ENCODE peak calls at places on chromosomes 4 and X, in ten cellular contexts. U, J, A, X, Z, I, B, N, S and W are unnamed samples.

GRCh38 chr4:89204624-89205023 is 93.3 kb downstream of the TIGD2 start:
- DNase-seq in A (no peak), B (peak), U (no peak), S (no peak), J (peak), I (no peak), X (no peak), N (no peak), Z (no peak), W (no peak)

GRCh38 chrX:131067846-131068745 is 9.9 kb downstream of the ARHGAP36 start:
- DNase-seq in S (no peak), X (no peak), I (no peak), N (no peak), J (no peak), A (no peak), U (no peak), B (no peak), Z (no peak), W (no peak)

GRCh38 chr4:156169011-156169410 is 215.3 kb upstream of the CTSO start:
- DNase-seq in N (peak), X (peak), U (no peak), B (peak), A (peak), S (no peak), Z (peak), I (peak), J (peak), W (no peak)

GRCh38 chr4:153110739-153111138 is 93.5 kb upstream of the TRIM2 start:
- DNase-seq in A (no peak), B (no peak), X (no peak), S (no peak), Z (no peak), J (no peak), I (no peak), U (no peak), N (no peak), W (no peak)

GRCh38 chr4:14070289-14070880 is 442.9 kb upstream of the BOD1L1 start:
- DNase-seq in B (no peak), X (no peak), U (no peak), A (no peak), S (no peak), Z (no peak), I (no peak), J (no peak), N (no peak), W (no peak)

GRCh38 chr4:185837415-185838103 is 25.6 kb upstream of the SORBS2 start:
- DNase-seq in S (no peak), I (no peak), Z (no peak), J (no peak), N (no peak), U (no peak), X (no peak), A (no peak), B (no peak), W (no peak)

GRCh38 chr4:137253949-137254348 is 278.3 kb downstream of the PCDH18 start:
- DNase-seq in S (no peak), Z (no peak), A (no peak), J (no peak), B (peak), I (no peak), N (peak), X (no peak), U (no peak), W (no peak)

GRCh38 chr4:116320859-116321258 is 764.5 kb downstream of the TRAM1L1 start:
- DNase-seq in S (no peak), J (no peak), U (no peak), B (no peak), I (no peak), Z (no peak), A (no peak), X (no peak), N (no peak), W (no peak)

GRCh38 chrX:43971966-43972961 is 926 bp downstream of the NDP start:
- DNase-seq in X (no peak), I (no peak), Z (no peak), B (peak), S (no peak), N (no peak), U (no peak), A (no peak), J (no peak), W (no peak)

GRCh38 chr4:162126754-162127153 is 37.0 kb downstream of the FSTL5 start:
- DNase-seq in A (no peak), B (no peak), S (no peak), U (no peak), X (no peak), J (no peak), N (no peak), Z (no peak), I (no peak), W (no peak)

GRCh38 chr4:25810815-25811690 is 51.7 kb downstream of the SEL1L3 start:
- DNase-seq in J (no peak), Z (no peak), S (no peak), U (no peak), B (peak), A (peak), I (no peak), X (no peak), N (no peak), W (no peak)

GRCh38 chr4:2254665-2255500 is 7.0 kb downstream of the MXD4 start:
- DNase-seq in B (no peak), S (peak), J (no peak), N (no peak), X (peak), U (peak), Z (no peak), A (no peak), I (no peak), W (peak)

GRCh38 chr4:102390438-102390837 is 45.2 kb upstream of the SLC39A8 start:
- DNase-seq in X (no peak), N (no peak), B (no peak), Z (no peak), J (peak), A (peak), I (no peak), S (no peak), U (no peak), W (no peak)

GRCh38 chr4:186832906-186833305 is 109.2 kb upstream of the FAT1 start:
- DNase-seq in X (no peak), I (no peak), A (peak), N (no peak), B (no peak), J (no peak), S (no peak), Z (no peak), U (no peak), W (no peak)

GRCh38 chr4:56425518-56425917 is 9.9 kb downstream of the PPAT start:
- DNase-seq in J (no peak), N (no peak), A (no peak), U (no peak), I (no peak), S (no peak), Z (no peak), B (no peak), X (no peak), W (no peak)

GRCh38 chr4:105248613-105249012 is 101.9 kb downstream of the TET2 start:
- DNase-seq in N (no peak), I (no peak), X (no peak), J (no peak), A (no peak), U (no peak), S (no peak), Z (no peak), B (no peak), W (no peak)

GRCh38 chrX:65581661-65582339 is 47.2 kb upstream of the LAS1L start:
- DNase-seq in A (peak), I (peak), S (no peak), N (no peak), U (peak), Z (peak), B (peak), J (peak), X (peak), W (no peak)

GRCh38 chr4:10115657-10116624 is 658 bp downstream of the WDR1 start:
- DNase-seq in Z (peak), I (peak), B (no peak), J (peak), X (no peak), S (peak), A (peak), U (peak), N (no peak), W (peak)

GRCh38 chrX:153948847-153949819 is 4.7 kb upstream of the RENBP start:
- DNase-seq in X (no peak), U (no peak), J (no peak), Z (no peak), S (no peak), B (no peak), A (no peak), I (no peak), N (no peak), W (no peak)

GRCh38 chr4:75004755-75005668 is 72.1 kb downstream of the PARM1 start:
- DNase-seq in N (no peak), A (no peak), B (no peak), X (no peak), U (no peak), Z (no peak), I (no peak), J (peak), S (no peak), W (no peak)

GRCh38 chrX:16444353-16444752 is 205.6 kb upstream of the S100G start:
- DNase-seq in N (no peak), I (no peak), X (no peak), U (no peak), Z (no peak), A (no peak), S (no peak), J (peak), B (peak), W (no peak)

GRCh38 chrX:10120828-10121227 is 35.9 kb upstream of the CLCN4 start:
- DNase-seq in J (no peak), A (no peak), N (no peak), I (no peak), Z (no peak), X (no peak), B (no peak), U (no peak), S (no peak), W (no peak)

GRCh38 chr4:67531349-67531748 is 14.0 kb downstream of the CENPC start:
- DNase-seq in U (no peak), X (no peak), S (no peak), I (no peak), J (no peak), Z (no peak), A (no peak), B (no peak), N (no peak), W (no peak)

GRCh38 chrX:23908219-23909003 is 605 bp downstream of the CXorf58 start:
- DNase-seq in U (no peak), A (no peak), N (no peak), B (no peak), J (no peak), I (no peak), Z (no peak), S (no peak), X (no peak), W (no peak)
- TF ChIP-seq CTCF in U (peak), A (peak), N (peak), B (peak), J (no peak), I (no peak), Z (peak), S (no peak), X (no peak), W (no peak)

GRCh38 chrX:14015294-14015693 is 14.4 kb downstream of the GEMIN8 start:
- DNase-seq in A (peak), J (no peak), S (no peak), B (peak), Z (no peak), N (no peak), X (no peak), I (no peak), U (no peak), W (no peak)
- TF ChIP-seq CTCF in A (no peak), J (no peak), S (no peak), B (no peak), Z (no peak), N (no peak), X (no peak), I (no peak), U (no peak), W (no peak)

GRCh38 chr4:154928640-154929257 is 147.7 kb downstream of the RBM46 start:
- DNase-seq in S (no peak), X (no peak), N (peak), U (no peak), J (peak), Z (no peak), A (peak), I (peak), B (peak), W (no peak)
- TF ChIP-seq CTCF in S (no peak), X (no peak), N (peak), U (no peak), J (peak), Z (peak), A (peak), I (no peak), B (peak), W (no peak)

GRCh38 chrX:20063716-20064351 is 52.9 kb downstream of the MAP7D2 start:
- DNase-seq in X (no peak), Z (no peak), N (no peak), I (no peak), J (peak), S (no peak), A (peak), B (no peak), U (no peak), W (no peak)

GRCh38 chrX:20063153-20063552 is 53.6 kb downstream of the MAP7D2 start:
- DNase-seq in X (no peak), U (no peak), I (no peak), A (no peak), N (no peak), Z (no peak), S (no peak), J (no peak), B (no peak), W (no peak)

GRCh38 chrX:20061869-20062254 is 54.8 kb downstream of the MAP7D2 start:
- DNase-seq in B (peak), J (peak), N (no peak), S (no peak), U (no peak), A (peak), X (no peak), I (no peak), Z (no peak), W (no peak)

GRCh38 chrX:20059467-20060128 is 57.1 kb downstream of the MAP7D2 start:
- DNase-seq in J (peak), B (no peak), I (no peak), N (no peak), A (no peak), S (no peak), U (no peak), Z (no peak), X (no peak), W (no peak)

GRCh38 chrX:20060961-20061868 is 55.5 kb downstream of the MAP7D2 start:
- DNase-seq in I (no peak), B (no peak), U (no peak), Z (no peak), A (no peak), S (no peak), X (no peak), J (no peak), N (no peak), W (peak)
- TF ChIP-seq CTCF in I (no peak), B (no peak), U (no peak), Z (no peak), A (no peak), S (no peak), X (no peak), J (no peak), N (no peak), W (no peak)